ENCODE peak calls at places on chromosome 3, in eight cellular contexts. One of them, this sample, is unnamed.

GRCh38 chr3:187775549-187775948 is 30.3 kb upstream of the BCL6 start:
- DNase-seq in RWPE1: no peak
- DNase-seq in colonic mucosa: no peak
- DNase-seq in lung: no peak
- DNase-seq in lower lobe of right lung: no peak
- DNase-seq in tibial artery: no peak
- DNase-seq in endodermal cell: no peak
- DNase-seq in heart right ventricle: no peak
- DNase-seq in this sample: no peak

GRCh38 chr3:55543228-55543627 is 56.1 kb upstream of the WNT5A start:
- DNase-seq in RWPE1: no peak
- DNase-seq in colonic mucosa: no peak
- DNase-seq in lung: no peak
- DNase-seq in lower lobe of right lung: no peak
- DNase-seq in tibial artery: no peak
- DNase-seq in endodermal cell: no peak
- DNase-seq in heart right ventricle: no peak
- DNase-seq in this sample: no peak

GRCh38 chr3:133570937-133571320 is 2.6 kb upstream of the CDV3 start:
- DNase-seq in RWPE1: no peak
- DNase-seq in colonic mucosa: no peak
- DNase-seq in lung: no peak
- DNase-seq in lower lobe of right lung: no peak
- DNase-seq in tibial artery: no peak
- DNase-seq in endodermal cell: no peak
- DNase-seq in heart right ventricle: no peak
- DNase-seq in this sample: no peak

GRCh38 chr3:7793786-7794185 is 707.8 kb upstream of the LMCD1 start:
- DNase-seq in RWPE1: no peak
- DNase-seq in colonic mucosa: no peak
- DNase-seq in lung: no peak
- DNase-seq in lower lobe of right lung: no peak
- DNase-seq in tibial artery: no peak
- DNase-seq in endodermal cell: no peak
- DNase-seq in heart right ventricle: no peak
- DNase-seq in this sample: no peak

GRCh38 chr3:159882784-159883779 is 105.6 kb upstream of the IL12A start:
- DNase-seq in RWPE1: peak
- DNase-seq in colonic mucosa: no peak
- DNase-seq in lung: no peak
- DNase-seq in lower lobe of right lung: no peak
- DNase-seq in tibial artery: no peak
- DNase-seq in endodermal cell: no peak
- DNase-seq in heart right ventricle: no peak
- DNase-seq in this sample: no peak

GRCh38 chr3:14346642-14347041 is 55.8 kb upstream of the SLC6A6 start:
- DNase-seq in RWPE1: no peak
- DNase-seq in colonic mucosa: no peak
- DNase-seq in lung: no peak
- DNase-seq in lower lobe of right lung: no peak
- DNase-seq in tibial artery: no peak
- DNase-seq in endodermal cell: no peak
- DNase-seq in heart right ventricle: no peak
- DNase-seq in this sample: no peak

GRCh38 chr3:15495461-15496340 is 25.8 kb downstream of the COLQ start:
- DNase-seq in RWPE1: no peak
- DNase-seq in colonic mucosa: no peak
- DNase-seq in lung: no peak
- DNase-seq in lower lobe of right lung: no peak
- DNase-seq in tibial artery: no peak
- DNase-seq in endodermal cell: no peak
- DNase-seq in heart right ventricle: no peak
- DNase-seq in this sample: no peak

GRCh38 chr3:107309312-107309711 is 67.9 kb upstream of the CCDC54 start:
- DNase-seq in RWPE1: no peak
- DNase-seq in colonic mucosa: no peak
- DNase-seq in lung: no peak
- DNase-seq in lower lobe of right lung: no peak
- DNase-seq in tibial artery: no peak
- DNase-seq in endodermal cell: peak
- DNase-seq in heart right ventricle: no peak
- DNase-seq in this sample: no peak

GRCh38 chr3:52816654-52817053 is 13.8 kb downstream of the ITIH4 start:
- DNase-seq in RWPE1: no peak
- DNase-seq in colonic mucosa: no peak
- DNase-seq in lung: no peak
- DNase-seq in lower lobe of right lung: no peak
- DNase-seq in tibial artery: no peak
- DNase-seq in endodermal cell: no peak
- DNase-seq in heart right ventricle: no peak
- DNase-seq in this sample: no peak

GRCh38 chr3:52216585-52217408 is 8.6 kb downstream of the TLR9 start:
- DNase-seq in RWPE1: peak
- DNase-seq in colonic mucosa: peak
- DNase-seq in lung: peak
- DNase-seq in lower lobe of right lung: peak
- DNase-seq in tibial artery: no peak
- DNase-seq in endodermal cell: no peak
- DNase-seq in heart right ventricle: peak
- DNase-seq in this sample: no peak

DNA sequence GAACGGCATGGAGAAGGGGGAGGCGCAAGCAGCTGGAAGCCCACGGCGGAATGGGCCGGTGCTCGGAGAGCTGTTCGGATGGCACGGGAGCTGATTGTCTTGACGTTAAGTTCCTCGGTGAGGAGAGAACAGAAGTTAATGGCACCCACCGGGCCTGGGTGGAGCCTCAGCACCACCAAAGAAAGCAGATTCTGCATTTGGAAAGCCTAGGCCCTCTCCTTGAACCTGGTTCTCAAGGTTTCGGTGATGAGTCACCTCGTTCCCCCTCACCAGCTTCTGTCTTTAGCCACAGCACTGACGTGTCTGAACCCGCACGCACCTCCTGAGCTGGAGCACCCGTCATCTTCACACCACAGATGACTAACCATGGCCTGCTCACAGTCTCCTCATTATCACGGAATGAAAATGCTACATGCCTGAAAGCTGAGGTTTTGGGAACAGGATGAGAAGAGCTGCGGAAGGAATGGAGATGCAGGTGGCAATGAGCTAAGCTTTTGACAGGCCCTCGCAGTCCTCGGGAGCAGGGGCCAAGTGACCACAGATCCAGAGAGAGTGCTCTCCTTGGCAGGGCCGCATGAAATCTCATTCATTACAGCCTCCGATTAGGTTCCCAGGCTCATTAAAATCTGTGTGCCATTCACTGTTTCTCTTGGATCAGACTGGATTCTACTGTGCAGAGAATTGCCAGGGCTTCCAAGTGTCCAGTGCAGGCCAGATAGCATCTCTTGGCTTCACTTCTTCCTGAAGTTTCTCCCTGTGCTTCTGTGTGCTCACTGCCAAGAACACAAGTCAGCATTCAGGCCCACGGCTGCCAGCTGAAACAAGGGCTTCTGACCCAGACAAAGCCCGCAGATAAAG is 96.3 kb upstream of the DLG1 start:
- DNase-seq in RWPE1: peak
- DNase-seq in colonic mucosa: no peak
- DNase-seq in lung: no peak
- DNase-seq in lower lobe of right lung: no peak
- DNase-seq in tibial artery: peak
- DNase-seq in endodermal cell: peak
- DNase-seq in heart right ventricle: peak
- DNase-seq in this sample: peak
- H3K27ac ChIP-seq in RWPE1: peak
- H3K27ac ChIP-seq in colonic mucosa: no peak
- H3K27ac ChIP-seq in lung: peak
- H3K27ac ChIP-seq in lower lobe of right lung: no peak
- H3K27ac ChIP-seq in tibial artery: no peak
- H3K27ac ChIP-seq in endodermal cell: no peak
- H3K27ac ChIP-seq in heart right ventricle: peak
- H3K27ac ChIP-seq in this sample: peak

DNA sequence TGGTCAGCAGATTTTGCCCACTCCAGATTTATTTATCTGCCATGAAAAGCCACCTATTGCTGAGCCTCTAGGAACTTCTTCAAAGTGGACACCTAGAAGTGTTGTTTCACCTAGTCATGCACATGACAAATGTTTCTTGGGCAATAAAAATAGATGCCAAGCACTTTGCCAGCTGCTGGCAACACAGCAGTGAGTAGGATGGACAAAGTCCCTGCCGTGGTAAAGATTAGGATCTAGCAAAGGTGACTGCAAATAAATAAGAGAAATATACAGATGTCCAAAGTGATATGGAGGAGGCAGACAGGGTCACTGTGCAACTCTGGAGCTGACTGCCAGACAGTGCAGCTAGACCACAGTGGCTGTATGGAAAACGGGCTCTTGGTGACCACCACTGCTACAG is 137.9 kb downstream of the SUCLG2 start:
- DNase-seq in RWPE1: no peak
- DNase-seq in colonic mucosa: no peak
- DNase-seq in lung: no peak
- DNase-seq in lower lobe of right lung: no peak
- DNase-seq in tibial artery: no peak
- DNase-seq in endodermal cell: no peak
- DNase-seq in heart right ventricle: no peak
- DNase-seq in this sample: no peak
- H3K27ac ChIP-seq in RWPE1: no peak
- H3K27ac ChIP-seq in colonic mucosa: no peak
- H3K27ac ChIP-seq in lung: no peak
- H3K27ac ChIP-seq in lower lobe of right lung: no peak
- H3K27ac ChIP-seq in tibial artery: no peak
- H3K27ac ChIP-seq in endodermal cell: no peak
- H3K27ac ChIP-seq in heart right ventricle: no peak
- H3K27ac ChIP-seq in this sample: no peak

GRCh38 chr3:100057716-100058575 is 56.4 kb downstream of the FILIP1L start:
- DNase-seq in RWPE1: no peak
- DNase-seq in colonic mucosa: no peak
- DNase-seq in lung: no peak
- DNase-seq in lower lobe of right lung: no peak
- DNase-seq in tibial artery: no peak
- DNase-seq in endodermal cell: no peak
- DNase-seq in heart right ventricle: no peak
- DNase-seq in this sample: no peak
- H3K27ac ChIP-seq in RWPE1: no peak
- H3K27ac ChIP-seq in colonic mucosa: no peak
- H3K27ac ChIP-seq in lung: no peak
- H3K27ac ChIP-seq in lower lobe of right lung: no peak
- H3K27ac ChIP-seq in tibial artery: peak
- H3K27ac ChIP-seq in endodermal cell: no peak
- H3K27ac ChIP-seq in heart right ventricle: no peak
- H3K27ac ChIP-seq in this sample: peak

DNA sequence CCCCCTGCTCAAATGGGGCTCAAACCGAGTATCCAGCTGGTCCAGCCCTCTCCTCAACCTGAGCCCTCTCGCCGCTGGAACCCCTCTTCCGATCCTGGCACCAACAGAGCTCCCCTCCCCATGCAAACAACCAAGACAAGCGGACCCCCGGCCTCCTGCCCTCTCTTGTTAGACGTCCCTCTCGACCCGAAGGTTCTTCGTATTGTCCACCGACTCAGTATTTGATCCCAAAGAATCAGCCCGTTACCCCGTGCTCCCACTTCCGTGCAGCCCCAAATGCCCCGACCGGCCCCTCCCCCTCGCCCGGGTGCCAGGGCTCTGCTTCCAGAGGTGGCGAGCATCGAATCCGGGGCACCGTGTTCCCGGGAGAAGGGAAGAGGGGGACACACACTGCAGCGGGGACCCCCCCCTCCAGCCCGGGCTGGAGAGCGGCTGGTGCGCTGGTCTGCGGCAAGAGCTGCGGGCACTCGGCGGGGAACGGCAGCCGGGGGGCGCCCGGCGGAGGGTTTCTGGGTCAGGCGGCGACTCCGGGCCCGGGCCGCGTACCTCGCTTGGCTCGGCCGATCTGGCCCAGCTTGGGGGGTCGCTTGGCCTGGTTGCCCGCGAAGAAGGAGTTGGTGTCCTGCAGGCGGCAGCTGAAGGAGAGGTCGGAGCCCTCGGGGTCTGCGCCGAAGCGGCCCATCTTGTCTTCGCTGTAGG is 633 bp downstream of the CAMK2N2 start:
- DNase-seq in RWPE1: no peak
- DNase-seq in colonic mucosa: no peak
- DNase-seq in lung: no peak
- DNase-seq in lower lobe of right lung: no peak
- DNase-seq in tibial artery: no peak
- DNase-seq in endodermal cell: peak
- DNase-seq in heart right ventricle: no peak
- DNase-seq in this sample: no peak
- H3K27ac ChIP-seq in RWPE1: peak
- H3K27ac ChIP-seq in colonic mucosa: no peak
- H3K27ac ChIP-seq in lung: no peak
- H3K27ac ChIP-seq in lower lobe of right lung: no peak
- H3K27ac ChIP-seq in tibial artery: no peak
- H3K27ac ChIP-seq in endodermal cell: no peak
- H3K27ac ChIP-seq in heart right ventricle: no peak
- H3K27ac ChIP-seq in this sample: no peak

This sample was measured in SJSA1.